ENCODE peak calls at places on chromosomes 12 and 14, in nine cellular contexts. E, O, C, A, F, V, S, X and B are unnamed samples.

GRCh38 chr14:26841361-26841760 is 243.5 kb upstream of the NOVA1 start:
- DNase-seq in S (peak; percentile 45), X (no peak), F (no peak), A (peak; percentile 9), V (no peak), C (no peak), O (no peak), E (no peak), B (no peak)

GRCh38 chr14:21494902-21495762 is 16.0 kb downstream of the METTL3 start:
- DNase-seq in S (no peak), O (no peak), F (no peak), X (no peak), E (no peak), V (no peak), C (no peak), A (no peak), B (no peak)

GRCh38 chr12:97061164-97061563 is 154.1 kb downstream of the NEDD1 start:
- DNase-seq in O (no peak), A (no peak), V (no peak), E (no peak), F (no peak), X (no peak), C (no peak), S (no peak), B (no peak)

GRCh38 chr12:108930155-108930554 is 50.3 kb downstream of the DAO start:
- DNase-seq in X (no peak), C (no peak), S (no peak), E (no peak), O (no peak), F (peak; percentile 35), A (no peak), V (no peak), B (no peak)

GRCh38 chr12:100799770-100800169 is 5.2 kb downstream of the ANO4 start:
- DNase-seq in O (no peak), X (no peak), F (no peak), E (no peak), A (no peak), C (peak; percentile 55), V (no peak), S (peak; percentile 27), B (no peak)

GRCh38 chr12:125983094-125983783 is 918.0 kb downstream of the AACS start:
- DNase-seq in F (no peak), A (peak; percentile 94), X (peak; percentile 93), S (no peak), E (peak; percentile 97), C (no peak), O (no peak), V (no peak), B (no peak)

GRCh38 chr14:64556526-64556925 is 6.8 kb downstream of the PPP1R36 start:
- DNase-seq in A (no peak), E (no peak), V (no peak), O (no peak), X (no peak), S (peak; percentile 13), C (peak; percentile 32), F (no peak), B (no peak)

GRCh38 chr12:26460361-26460760 is 265.0 kb downstream of the SSPN start:
- DNase-seq in O (no peak), E (no peak), V (no peak), A (no peak), C (no peak), X (no peak), F (no peak), S (no peak), B (no peak)

GRCh38 chr12:24770334-24770733 is 178.6 kb downstream of the BCAT1 start:
- DNase-seq in F (no peak), A (no peak), O (no peak), V (no peak), S (no peak), C (no peak), E (no peak), X (no peak), B (no peak)

DNA sequence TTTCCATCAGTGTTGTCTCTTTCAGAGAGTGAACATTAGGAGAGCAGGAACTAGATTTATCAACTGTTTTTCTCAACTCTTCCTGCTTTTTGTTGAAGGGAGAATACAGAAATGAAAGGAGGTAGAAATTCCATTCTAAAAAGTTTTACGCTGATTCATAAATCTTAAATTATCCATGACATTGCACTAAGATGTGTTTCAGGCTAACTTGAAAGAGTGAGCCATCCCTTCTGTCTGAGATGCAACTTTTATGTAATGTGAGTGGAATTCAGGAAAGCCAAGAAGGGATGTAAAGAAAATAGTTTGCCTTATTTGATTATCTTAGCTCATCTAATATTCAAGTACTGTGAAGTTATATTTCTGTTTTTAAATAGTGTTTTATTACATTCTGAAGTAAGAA is 349.5 kb upstream of the RGS6 start:
- DNase-seq in C (no peak), O (no peak), X (no peak), F (no peak), A (no peak), S (no peak), V (no peak), E (no peak), B (no peak)
- H3K4me1 ChIP-seq in C (no peaks in the 10 kb centered on the region), O (no peaks in the 10 kb centered on the region), X (peaks cover 14% of the 10 kb centered on the region), F (no peaks in the 10 kb centered on the region), A (peaks cover 11% of the 10 kb centered on the region), S (peaks cover 19% of the 10 kb centered on the region), V (no peaks in the 10 kb centered on the region), E (peaks cover 42% of the 10 kb centered on the region), B (no peaks in the 10 kb centered on the region)

GRCh38 chr12:3303410-3304136 is 187.4 kb upstream of the PRMT8 start:
- DNase-seq in A (peak; percentile 25), C (peak; percentile 68), V (no peak), X (peak; percentile 73), O (no peak), E (peak; percentile 66), S (peak; percentile 64), F (no peak), B (no peak)

GRCh38 chr12:3300833-3301401 is 190.1 kb upstream of the PRMT8 start:
- DNase-seq in X (no peak), S (no peak), C (no peak), F (no peak), O (no peak), V (no peak), E (no peak), A (no peak), B (no peak)

GRCh38 chr12:3302406-3303041 is 188.5 kb upstream of the PRMT8 start:
- DNase-seq in S (no peak), F (no peak), X (no peak), E (no peak), A (no peak), C (no peak), V (no peak), O (no peak), B (no peak)

GRCh38 chr12:3298603-3299002 is 192.4 kb upstream of the PRMT8 start:
- DNase-seq in A (no peak), X (no peak), V (no peak), S (no peak), E (no peak), O (no peak), F (no peak), C (no peak), B (no peak)

GRCh38 chr12:3299929-3300832 is 190.8 kb upstream of the PRMT8 start:
- DNase-seq in A (peak; percentile 94), C (peak; percentile 99), X (peak; percentile 87), S (peak; percentile 96), V (peak; percentile 96), F (peak; percentile 24), E (peak; percentile 93), O (peak; percentile 92), B (peak; percentile 92)
- H3K27ac ChIP-seq in A (peak overlapping the region; percentile 81), C (peak overlapping the region; percentile 94), X (no peak overlapping the region), S (peak overlapping the region; percentile 95), V (no peak overlapping the region), F (no peak overlapping the region), E (no peak overlapping the region), O (peak overlapping the region; percentile 71), B (peak overlapping the region; percentile 75)

GRCh38 chr12:50151047-50151687 is 16.0 kb downstream of the CERS5 start:
- DNase-seq in F (no peak), E (no peak), V (no peak), A (no peak), S (peak; percentile 46), X (no peak), C (peak; percentile 49), O (no peak), B (no peak)

GRCh38 chr12:50145439-50145838 is 21.7 kb downstream of the CERS5 start:
- DNase-seq in S (no peak), V (no peak), C (no peak), E (no peak), F (no peak), X (no peak), O (no peak), A (no peak), B (no peak)

GRCh38 chr12:50147281-50147680 is 19.9 kb downstream of the CERS5 start:
- DNase-seq in V (no peak), O (no peak), F (no peak), E (no peak), X (no peak), C (no peak), A (no peak), S (no peak), B (no peak)

GRCh38 chr12:50149311-50149710 is 17.9 kb downstream of the CERS5 start:
- DNase-seq in F (no peak), A (no peak), X (no peak), S (no peak), V (no peak), C (no peak), O (no peak), E (no peak), B (no peak)
- TF ChIP-seq CTCF in F (no peak), A (no peak), X (no peak), S (no peak), V (no peak), C (no peak), O (no peak), E (no peak), B (no peak)

GRCh38 chr14:105473677-105474477 is 744 bp upstream of the CRIP2 start:
- DNase-seq in S (peak; percentile 89), A (peak; percentile 94), O (peak; percentile 86), V (peak; percentile 99), C (peak; percentile 78), F (no peak), X (peak; percentile 98), E (peak; percentile 98), B (no peak)
- H3K4me1 ChIP-seq in S (peaks cover 37% of the 10 kb centered on the region), A (peaks cover 48% of the 10 kb centered on the region), O (peaks cover 50% of the 10 kb centered on the region), V (peaks cover 14% of the 10 kb centered on the region), C (peaks cover 40% of the 10 kb centered on the region), F (no peaks in the 10 kb centered on the region), X (peaks cover 67% of the 10 kb centered on the region), E (peaks cover 40% of the 10 kb centered on the region), B (peaks cover 41% of the 10 kb centered on the region)

GRCh38 chr12:10363665-10363921 is 26.2 kb downstream of the KLRK1 start:
- DNase-seq in S (no peak), C (peak; percentile 46), F (no peak), E (no peak), O (no peak), X (no peak), V (no peak), A (no peak), B (no peak)

GRCh38 chr12:10361084-10361483 is 28.8 kb downstream of the KLRK1 start:
- DNase-seq in E (no peak), C (peak; percentile 90), O (no peak), F (no peak), X (no peak), A (no peak), S (peak; percentile 8), V (no peak), B (no peak)

GRCh38 chr12:10362828-10363664 is 26.8 kb downstream of the KLRK1 start:
- DNase-seq in A (no peak), V (no peak), S (no peak), X (no peak), O (no peak), E (no peak), F (peak; percentile 35), C (peak; percentile 58), B (no peak)

GRCh38 chr12:10362325-10362724 is 27.5 kb downstream of the KLRK1 start:
- DNase-seq in O (no peak), C (peak; percentile 19), A (no peak), X (no peak), E (no peak), F (no peak), S (no peak), V (no peak), B (no peak)

GRCh38 chr12:10361622-10362021 is 28.2 kb downstream of the KLRK1 start:
- DNase-seq in C (peak; percentile 41), V (no peak), S (peak; percentile 66), O (no peak), F (no peak), X (peak; percentile 55), A (peak; percentile 62), E (no peak), B (no peak)
- H3K27ac ChIP-seq in C (peak overlapping the region; percentile 71), V (no peak overlapping the region), S (peak overlapping the region; percentile 80), O (no peak overlapping the region), F (no peak overlapping the region), X (peak overlapping the region; percentile 61), A (peak overlapping the region; percentile 95), E (no peak overlapping the region), B (no peak overlapping the region)